ENCODE peak calls at places on chromosome 22, in four cellular contexts. One of them, this sample, is unnamed.

GRCh38 chr22:44919691-44920090 is 90.1 kb downstream of the PHF21B start:
- DNase-seq in stimulated activated CD8-positive, alpha-beta memory T cell treated with anti-CD3 and anti-CD28 coated beads, Interleukin-2, amount 100 ng/mL, for 48 hours: no peak
- DNase-seq in astrocyte of the hippocampus: no peak
- DNase-seq in H54: no peak
- DNase-seq in this sample: no peak

GRCh38 chr22:18048441-18048898 is 24.1 kb upstream of the MICAL3 start:
- DNase-seq in astrocyte of the hippocampus: no peak
- DNase-seq in H54: no peak
- DNase-seq in stimulated activated CD8-positive, alpha-beta memory T cell treated with anti-CD3 and anti-CD28 coated beads, Interleukin-2, amount 100 ng/mL, for 48 hours: no peak
- DNase-seq in this sample: no peak

GRCh38 chr22:40323681-40324083 is 22.6 kb upstream of the ADSL start:
- DNase-seq in H54: no peak
- DNase-seq in astrocyte of the hippocampus: no peak
- DNase-seq in stimulated activated CD8-positive, alpha-beta memory T cell treated with anti-CD3 and anti-CD28 coated beads, Interleukin-2, amount 100 ng/mL, for 48 hours: no peak
- DNase-seq in this sample: no peak

GRCh38 chr22:34645375-34645774 is 420.6 kb upstream of the ISX start:
- DNase-seq in astrocyte of the hippocampus: no peak
- DNase-seq in stimulated activated CD8-positive, alpha-beta memory T cell treated with anti-CD3 and anti-CD28 coated beads, Interleukin-2, amount 100 ng/mL, for 48 hours: no peak
- DNase-seq in H54: no peak
- DNase-seq in this sample: no peak

GRCh38 chr22:44335903-44336803 is 23.4 kb upstream of the SHISAL1 start:
- DNase-seq in astrocyte of the hippocampus: no peak
- DNase-seq in H54: no peak
- DNase-seq in stimulated activated CD8-positive, alpha-beta memory T cell treated with anti-CD3 and anti-CD28 coated beads, Interleukin-2, amount 100 ng/mL, for 48 hours: no peak
- DNase-seq in this sample: no peak

GRCh38 chr22:31229402-31230140 is 17.5 kb downstream of the LIMK2 start:
- DNase-seq in stimulated activated CD8-positive, alpha-beta memory T cell treated with anti-CD3 and anti-CD28 coated beads, Interleukin-2, amount 100 ng/mL, for 48 hours: no peak
- DNase-seq in H54: no peak
- DNase-seq in astrocyte of the hippocampus: no peak
- DNase-seq in this sample: no peak

GRCh38 chr22:49199224-49199623 is 628.4 kb downstream of the BRD1 start:
- DNase-seq in H54: no peak
- DNase-seq in astrocyte of the hippocampus: no peak
- DNase-seq in stimulated activated CD8-positive, alpha-beta memory T cell treated with anti-CD3 and anti-CD28 coated beads, Interleukin-2, amount 100 ng/mL, for 48 hours: no peak
- DNase-seq in this sample: no peak

GRCh38 chr22:27591060-27591459 is 210.5 kb downstream of the MN1 start:
- DNase-seq in stimulated activated CD8-positive, alpha-beta memory T cell treated with anti-CD3 and anti-CD28 coated beads, Interleukin-2, amount 100 ng/mL, for 48 hours: no peak
- DNase-seq in astrocyte of the hippocampus: peak; percentile 38
- DNase-seq in H54: no peak
- DNase-seq in this sample: no peak

GRCh38 chr22:31451709-31452571 is 37.7 kb downstream of the EIF4ENIF1 start:
- DNase-seq in stimulated activated CD8-positive, alpha-beta memory T cell treated with anti-CD3 and anti-CD28 coated beads, Interleukin-2, amount 100 ng/mL, for 48 hours: no peak
- DNase-seq in H54: peak; percentile 17
- DNase-seq in astrocyte of the hippocampus: peak; percentile 65
- DNase-seq in this sample: peak; percentile 32

GRCh38 chr22:46050916-46051614 is 74.1 kb upstream of the WNT7B start:
- DNase-seq in H54: no peak
- DNase-seq in astrocyte of the hippocampus: no peak
- DNase-seq in stimulated activated CD8-positive, alpha-beta memory T cell treated with anti-CD3 and anti-CD28 coated beads, Interleukin-2, amount 100 ng/mL, for 48 hours: no peak
- DNase-seq in this sample: no peak

GRCh38 chr22:48945621-48946458 is 881.8 kb downstream of the BRD1 start:
- DNase-seq in astrocyte of the hippocampus: no peak
- DNase-seq in stimulated activated CD8-positive, alpha-beta memory T cell treated with anti-CD3 and anti-CD28 coated beads, Interleukin-2, amount 100 ng/mL, for 48 hours: no peak
- DNase-seq in H54: no peak
- DNase-seq in this sample: no peak

GRCh38 chr22:36977401-36977861 is 41.8 kb downstream of the TST start:
- DNase-seq in stimulated activated CD8-positive, alpha-beta memory T cell treated with anti-CD3 and anti-CD28 coated beads, Interleukin-2, amount 100 ng/mL, for 48 hours: peak; percentile 71
- DNase-seq in astrocyte of the hippocampus: peak; percentile 38
- DNase-seq in H54: peak; percentile 33
- DNase-seq in this sample: no peak

GRCh38 chr22:27218521-27218920 is 561.1 kb downstream of the MIAT start:
- DNase-seq in stimulated activated CD8-positive, alpha-beta memory T cell treated with anti-CD3 and anti-CD28 coated beads, Interleukin-2, amount 100 ng/mL, for 48 hours: no peak
- DNase-seq in astrocyte of the hippocampus: no peak
- DNase-seq in H54: no peak
- DNase-seq in this sample: no peak

GRCh38 chr22:17576475-17576874 is 13.2 kb downstream of the SLC25A18 start:
- DNase-seq in astrocyte of the hippocampus: peak; percentile 99
- DNase-seq in H54: peak; percentile 67
- DNase-seq in stimulated activated CD8-positive, alpha-beta memory T cell treated with anti-CD3 and anti-CD28 coated beads, Interleukin-2, amount 100 ng/mL, for 48 hours: no peak
- DNase-seq in this sample: peak; percentile 54

GRCh38 chr22:35522571-35523149 is 18.0 kb upstream of the RASD2 start:
- DNase-seq in astrocyte of the hippocampus: no peak
- DNase-seq in H54: no peak
- DNase-seq in stimulated activated CD8-positive, alpha-beta memory T cell treated with anti-CD3 and anti-CD28 coated beads, Interleukin-2, amount 100 ng/mL, for 48 hours: no peak
- DNase-seq in this sample: no peak

GRCh38 chr22:43592470-43592869 is 180.7 kb downstream of the MPPED1 start:
- DNase-seq in stimulated activated CD8-positive, alpha-beta memory T cell treated with anti-CD3 and anti-CD28 coated beads, Interleukin-2, amount 100 ng/mL, for 48 hours: no peak
- DNase-seq in astrocyte of the hippocampus: no peak
- DNase-seq in H54: no peak
- DNase-seq in this sample: no peak

GRCh38 chr22:37229012-37229804 is 14.9 kb downstream of the RAC2 start:
- DNase-seq in astrocyte of the hippocampus: peak; percentile 86
- DNase-seq in stimulated activated CD8-positive, alpha-beta memory T cell treated with anti-CD3 and anti-CD28 coated beads, Interleukin-2, amount 100 ng/mL, for 48 hours: no peak
- DNase-seq in H54: peak; percentile 45
- DNase-seq in this sample: peak; percentile 54

GRCh38 chr22:50000587-50001387 is 11.8 kb downstream of the IL17REL start:
- DNase-seq in H54: no peak
- DNase-seq in stimulated activated CD8-positive, alpha-beta memory T cell treated with anti-CD3 and anti-CD28 coated beads, Interleukin-2, amount 100 ng/mL, for 48 hours: no peak
- DNase-seq in astrocyte of the hippocampus: no peak
- DNase-seq in this sample: no peak

GRCh38 chr22:28329582-28330073 is 350.0 kb downstream of the TTC28 start:
- DNase-seq in stimulated activated CD8-positive, alpha-beta memory T cell treated with anti-CD3 and anti-CD28 coated beads, Interleukin-2, amount 100 ng/mL, for 48 hours: no peak
- DNase-seq in astrocyte of the hippocampus: peak; percentile 27
- DNase-seq in H54: no peak
- DNase-seq in this sample: no peak

This sample was measured in HTR-8/SVneo.